ENCODE peak calls at places on chromosomes 12 and 14, in four cellular contexts. One of them, this sample, is unnamed.
A peak's percentile ranks its signal among the peaks of the same experiment; 100 is the strongest.

GRCh38 chr12:2944401-2945047 is 14.7 kb upstream of the TEAD4 start:
- DNase-seq in right lobe of liver: no peak
- DNase-seq in IMR-90: peak; percentile 19
- DNase-seq in cardiac fibroblast: peak; percentile 55
- DNase-seq in this sample: peak; percentile 76

GRCh38 chr12:98696036-98696646 is 51.1 kb downstream of the APAF1 start:
- DNase-seq in right lobe of liver: no peak
- DNase-seq in IMR-90: peak; percentile 9
- DNase-seq in cardiac fibroblast: no peak
- DNase-seq in this sample: no peak

GRCh38 chr14:34334329-34334728 is 127.7 kb downstream of the SPTSSA start:
- DNase-seq in right lobe of liver: no peak
- DNase-seq in IMR-90: no peak
- DNase-seq in cardiac fibroblast: no peak
- DNase-seq in this sample: no peak

GRCh38 chr12:6872073-6873048 is 742 bp downstream of the SPSB2 start:
- DNase-seq in right lobe of liver: peak; percentile 86
- DNase-seq in IMR-90: peak; percentile 64
- DNase-seq in cardiac fibroblast: peak; percentile 76
- DNase-seq in this sample: peak; percentile 94

GRCh38 chr12:13197526-13198141 is 1.1 kb downstream of the EMP1 start:
- DNase-seq in right lobe of liver: no peak
- DNase-seq in IMR-90: peak; percentile 36
- DNase-seq in cardiac fibroblast: peak; percentile 76
- DNase-seq in this sample: peak; percentile 66

GRCh38 chr12:123150804-123151678 is at the start of gene PITPNM2:
- DNase-seq in right lobe of liver: peak; percentile 71
- DNase-seq in IMR-90: peak; percentile 58
- DNase-seq in cardiac fibroblast: peak; percentile 73
- DNase-seq in this sample: peak; percentile 85

GRCh38 chr14:58626441-58626840 is 11.3 kb upstream of the DACT1 start:
- DNase-seq in right lobe of liver: no peak
- DNase-seq in IMR-90: peak; percentile 69
- DNase-seq in cardiac fibroblast: peak; percentile 25
- DNase-seq in this sample: no peak

GRCh38 chr14:29895591-29896043 is 32.0 kb downstream of the PRKD1 start:
- DNase-seq in right lobe of liver: no peak
- DNase-seq in IMR-90: no peak
- DNase-seq in cardiac fibroblast: no peak
- DNase-seq in this sample: peak; percentile 75

GRCh38 chr12:89663577-89664357 is 44.9 kb downstream of the ATP2B1 start:
- DNase-seq in right lobe of liver: no peak
- DNase-seq in IMR-90: peak; percentile 20
- DNase-seq in cardiac fibroblast: peak; percentile 17
- DNase-seq in this sample: no peak

GRCh38 chr14:92511472-92512247 is 1.9 kb upstream of the RIN3 start:
- DNase-seq in right lobe of liver: no peak
- DNase-seq in IMR-90: peak; percentile 95
- DNase-seq in cardiac fibroblast: peak; percentile 92
- DNase-seq in this sample: no peak

GRCh38 chr12:4282892-4283511 is 9.4 kb downstream of the CCND2 start:
- DNase-seq in right lobe of liver: no peak
- DNase-seq in IMR-90: no peak
- DNase-seq in cardiac fibroblast: no peak
- DNase-seq in this sample: peak; percentile 51

GRCh38 chr12:51011960-51012359 is 14.2 kb downstream of the SLC11A2 start:
- DNase-seq in right lobe of liver: no peak
- DNase-seq in IMR-90: no peak
- DNase-seq in cardiac fibroblast: no peak
- DNase-seq in this sample: peak; percentile 70

GRCh38 chr14:72560856-72561493 is 332.9 kb downstream of the DPF3 start:
- DNase-seq in right lobe of liver: no peak
- DNase-seq in IMR-90: no peak
- DNase-seq in cardiac fibroblast: no peak
- DNase-seq in this sample: no peak

GRCh38 chr12:106135781-106136180 is 3.0 kb downstream of the NUAK1 start:
- DNase-seq in right lobe of liver: no peak
- DNase-seq in IMR-90: peak; percentile 55
- DNase-seq in cardiac fibroblast: peak; percentile 57
- DNase-seq in this sample: no peak

GRCh38 chr12:50062733-50063452 is 5.5 kb downstream of the ASIC1 start:
- DNase-seq in right lobe of liver: no peak
- DNase-seq in IMR-90: peak; percentile 20
- DNase-seq in cardiac fibroblast: no peak
- DNase-seq in this sample: no peak

GRCh38 chr14:69704319-69704718 is 62.6 kb upstream of the SRSF5 start:
- DNase-seq in right lobe of liver: no peak
- DNase-seq in IMR-90: no peak
- DNase-seq in cardiac fibroblast: no peak
- DNase-seq in this sample: no peak

GRCh38 chr12:5242440-5242839 is 189.5 kb upstream of the NTF3 start:
- DNase-seq in right lobe of liver: no peak
- DNase-seq in IMR-90: no peak
- DNase-seq in cardiac fibroblast: no peak
- DNase-seq in this sample: no peak

GRCh38 chr14:22593189-22593588 is 4.2 kb upstream of the DAD1 start:
- DNase-seq in right lobe of liver: no peak
- DNase-seq in IMR-90: no peak
- DNase-seq in cardiac fibroblast: no peak
- DNase-seq in this sample: no peak

GRCh38 chr14:22597265-22597664 is 835 bp upstream of the ABHD4 start:
- DNase-seq in right lobe of liver: no peak
- DNase-seq in IMR-90: no peak
- DNase-seq in cardiac fibroblast: no peak
- DNase-seq in this sample: no peak

GRCh38 chr14:22596354-22596879 is 1.7 kb upstream of the ABHD4 start:
- DNase-seq in right lobe of liver: no peak
- DNase-seq in IMR-90: no peak
- DNase-seq in cardiac fibroblast: no peak
- DNase-seq in this sample: no peak

GRCh38 chr14:22597771-22598098 is 365 bp upstream of the ABHD4 start:
- DNase-seq in right lobe of liver: no peak
- DNase-seq in IMR-90: no peak
- DNase-seq in cardiac fibroblast: no peak
- DNase-seq in this sample: no peak

DNA sequence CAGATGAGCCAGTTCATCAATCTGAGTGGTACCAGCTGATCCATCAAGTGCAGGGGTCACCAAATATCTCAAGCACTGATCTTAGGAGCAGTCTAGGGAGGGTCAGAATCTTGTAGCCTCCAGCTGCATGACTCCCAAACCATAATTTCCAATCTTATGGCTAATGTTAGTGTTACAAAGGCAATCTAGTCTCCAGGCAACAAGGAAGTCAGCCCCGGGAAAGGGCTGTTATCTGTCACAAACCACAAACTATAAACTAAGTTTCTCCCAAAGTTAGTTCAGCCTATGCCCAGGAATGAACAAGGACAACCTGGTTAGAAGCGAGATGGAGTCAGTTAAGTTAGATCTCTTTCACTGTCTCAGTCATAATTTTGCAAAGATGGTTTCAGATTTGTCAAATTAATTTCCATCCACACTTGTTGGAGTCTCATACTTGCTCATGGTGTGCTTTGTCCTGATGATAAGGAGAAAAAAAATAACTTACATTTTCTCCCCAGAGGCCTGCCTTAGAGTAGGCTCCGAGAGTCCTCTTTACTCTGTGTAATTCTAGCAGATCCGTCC is 3.9 kb upstream of the ABHD4 start:
- DNase-seq in right lobe of liver: no peak
- DNase-seq in IMR-90: peak; percentile 62
- DNase-seq in cardiac fibroblast: peak; percentile 25
- DNase-seq in this sample: no peak
- TF ChIP-seq CTCF in right lobe of liver: no peak
- TF ChIP-seq CTCF in IMR-90: no peak
- TF ChIP-seq CTCF in cardiac fibroblast: no peak
- TF ChIP-seq CTCF in this sample: no peak

GRCh38 chr12:113003631-113004030 is 25.3 kb downstream of the OAS2 start:
- DNase-seq in right lobe of liver: no peak
- DNase-seq in IMR-90: no peak
- DNase-seq in cardiac fibroblast: no peak
- DNase-seq in this sample: no peak

GRCh38 chr12:113000433-113000832 is 22.1 kb downstream of the OAS2 start:
- DNase-seq in right lobe of liver: no peak
- DNase-seq in IMR-90: no peak
- DNase-seq in cardiac fibroblast: no peak
- DNase-seq in this sample: no peak

GRCh38 chr12:112998997-112999767 is 20.9 kb downstream of the OAS2 start:
- DNase-seq in right lobe of liver: no peak
- DNase-seq in IMR-90: no peak
- DNase-seq in cardiac fibroblast: no peak
- DNase-seq in this sample: no peak

GRCh38 chr12:113002676-113003075 is 24.4 kb downstream of the OAS2 start:
- DNase-seq in right lobe of liver: no peak
- DNase-seq in IMR-90: no peak
- DNase-seq in cardiac fibroblast: no peak
- DNase-seq in this sample: no peak

DNA sequence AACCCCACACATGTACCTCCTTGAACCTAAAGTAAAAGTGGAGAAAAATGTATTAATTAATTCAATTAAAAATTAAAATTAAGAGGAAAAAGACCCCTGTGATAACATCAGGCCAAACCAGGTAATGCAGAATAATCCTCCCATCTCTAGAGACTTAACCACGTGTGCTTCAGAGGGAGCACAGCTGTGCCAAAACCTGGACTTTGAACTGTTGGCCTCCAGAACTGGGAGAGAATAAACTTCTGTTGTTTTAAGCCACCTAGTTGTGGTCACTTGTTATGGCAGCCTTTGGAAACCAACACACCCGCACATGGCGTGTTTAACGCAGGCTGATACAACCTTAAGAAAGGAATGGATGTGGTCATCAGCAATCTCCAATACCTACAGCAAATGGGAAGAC is 23.8 kb downstream of the OAS2 start:
- DNase-seq in right lobe of liver: peak; percentile 76
- DNase-seq in IMR-90: no peak
- DNase-seq in cardiac fibroblast: no peak
- DNase-seq in this sample: no peak
- TF ChIP-seq CTCF in right lobe of liver: peak; percentile 38
- TF ChIP-seq CTCF in IMR-90: no peak
- TF ChIP-seq CTCF in cardiac fibroblast: no peak
- TF ChIP-seq CTCF in this sample: no peak

GRCh38 chr12:321606-322326 is 59.1 kb upstream of the SLC6A13 start:
- DNase-seq in right lobe of liver: no peak
- DNase-seq in IMR-90: no peak
- DNase-seq in cardiac fibroblast: peak; percentile 34
- DNase-seq in this sample: no peak
- TF ChIP-seq CTCF in right lobe of liver: peak; percentile 42
- TF ChIP-seq CTCF in IMR-90: no peak
- TF ChIP-seq CTCF in cardiac fibroblast: peak; percentile 25
- TF ChIP-seq CTCF in this sample: no peak

DNA sequence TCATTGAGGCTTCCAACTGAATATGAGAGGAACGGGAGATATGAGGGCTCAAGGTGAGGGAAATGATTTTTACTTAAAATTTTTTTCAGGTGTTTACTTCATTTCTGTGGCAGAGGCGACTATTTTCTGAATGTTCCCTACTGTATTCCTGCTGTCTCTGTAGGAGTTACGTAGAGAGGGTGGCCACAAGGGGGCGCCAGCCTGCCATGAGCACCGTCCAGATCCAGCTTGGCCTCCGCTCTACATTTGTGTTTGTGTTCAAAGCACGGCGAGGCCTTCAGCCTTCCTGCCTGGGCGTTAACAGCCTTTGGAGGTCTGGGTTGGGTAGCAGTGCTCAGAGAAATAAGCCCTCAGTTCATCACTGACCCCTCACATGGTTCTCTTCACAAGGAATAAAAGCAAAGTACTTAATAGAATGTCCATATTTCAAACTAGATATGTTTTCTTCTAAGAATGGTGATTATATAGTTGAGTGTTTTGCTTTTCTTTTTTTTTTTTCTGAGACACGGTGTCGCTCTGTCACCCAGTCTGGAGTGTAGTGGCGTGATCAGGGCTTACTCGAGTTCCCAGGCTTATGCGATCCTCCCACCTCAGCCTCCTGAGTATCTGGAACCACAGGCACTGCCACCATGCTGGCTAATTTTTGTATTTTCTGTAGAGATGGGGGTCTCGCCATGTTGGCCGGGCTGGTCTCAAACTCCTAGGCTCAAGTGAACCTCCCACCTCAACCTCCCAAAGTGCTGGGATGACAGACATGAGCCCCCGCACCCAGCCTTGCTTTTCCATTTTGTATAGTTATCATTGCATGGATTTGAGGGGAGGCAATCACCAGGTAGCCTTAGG is 22.3 kb downstream of the CKB start:
- DNase-seq in right lobe of liver: peak; percentile 89
- DNase-seq in IMR-90: peak; percentile 81
- DNase-seq in cardiac fibroblast: peak; percentile 91
- DNase-seq in this sample: peak; percentile 93
- TF ChIP-seq CTCF in right lobe of liver: peak; percentile 94
- TF ChIP-seq CTCF in IMR-90: peak; percentile 87
- TF ChIP-seq CTCF in cardiac fibroblast: peak; percentile 95
- TF ChIP-seq CTCF in this sample: peak; percentile 97

GRCh38 chr12:48442191-48442828 is 30.0 kb upstream of the ANP32D start:
- DNase-seq in right lobe of liver: no peak
- DNase-seq in IMR-90: no peak
- DNase-seq in cardiac fibroblast: no peak
- DNase-seq in this sample: no peak
- TF ChIP-seq CTCF in right lobe of liver: no peak
- TF ChIP-seq CTCF in IMR-90: no peak
- TF ChIP-seq CTCF in cardiac fibroblast: no peak
- TF ChIP-seq CTCF in this sample: no peak